ENCODE peak calls at places on chromosomes 5 and 9, in five cellular contexts. Y is kidney epithelial cell, U is brain microvascular endothelial cell, I is left ventricle myocardium inferior, H is Peyer's patch. O is an unnamed sample.

GRCh38 chr5:624951-625230 is 12.8 kb downstream of the CEP72 start:
- DNase-seq in I (no peak), Y (no peak), U (no peak), H (no peak), O (no peak)

GRCh38 chr9:36862206-36863145 is 171.6 kb downstream of the PAX5 start:
- DNase-seq in Y (no peak), H (peak; percentile 62), I (no peak), U (peak; percentile 42), O (peak; percentile 56)

GRCh38 chr5:41924872-41925554 is at the start of gene FBXO4:
- DNase-seq in I (peak; percentile 89), Y (peak; percentile 29), H (peak; percentile 94), U (peak; percentile 56), O (peak; percentile 87)

GRCh38 chr5:4901305-4901751 is 238.8 kb upstream of the ADAMTS16 start:
- DNase-seq in H (no peak), U (no peak), Y (no peak), I (no peak), O (no peak)

GRCh38 chr9:116288658-116289057 is 135.1 kb downstream of the PAPPA start:
- DNase-seq in H (no peak), I (no peak), Y (peak; percentile 66), U (peak; percentile 99), O (no peak)

GRCh38 chr5:25090275-25090674 is 445.5 kb upstream of the CDH10 start:
- DNase-seq in U (no peak), Y (no peak), I (no peak), H (no peak), O (no peak)

GRCh38 chr5:1797109-1797800 is 2.4 kb downstream of the MRPL36 start:
- DNase-seq in Y (no peak), I (no peak), U (no peak), H (no peak), O (no peak)

GRCh38 chr5:13944564-13945195 is at the start of gene DNAH5:
- DNase-seq in Y (no peak), I (no peak), U (no peak), H (no peak), O (no peak)

GRCh38 chr9:127216888-127217217 is 47.7 kb upstream of the GARNL3 start:
- DNase-seq in U (no peak), Y (no peak), H (no peak), I (no peak), O (peak; percentile 14)

GRCh38 chr9:21001581-21001980 is 29.9 kb downstream of the HACD4 start:
- DNase-seq in H (no peak), Y (no peak), I (no peak), U (no peak), O (no peak)

GRCh38 chr9:35579130-35579529 is 25.9 kb upstream of the TESK1 start:
- DNase-seq in H (no peak), I (no peak), U (no peak), Y (no peak), O (no peak)

GRCh38 chr5:33806736-33807442 is 84.9 kb downstream of the ADAMTS12 start:
- DNase-seq in Y (no peak), H (no peak), I (no peak), U (peak; percentile 61), O (peak; percentile 27)

GRCh38 chr5:151569132-151570046 is 21.7 kb downstream of the FAT2 start:
- DNase-seq in Y (peak; percentile 92), U (no peak), H (peak; percentile 1), I (no peak), O (no peak)

GRCh38 chr5:5658226-5658625 is 235.7 kb downstream of the ICE1 start:
- DNase-seq in U (peak; percentile 20), H (peak; percentile 49), Y (no peak), I (no peak), O (no peak)

GRCh38 chr9:110440161-110440560 is 102.5 kb upstream of the TXNDC8 start:
- DNase-seq in H (no peak), U (peak; percentile 78), Y (no peak), I (no peak), O (no peak)

GRCh38 chr5:77642915-77643653 is 4.6 kb upstream of the OTP start:
- DNase-seq in U (no peak), H (no peak), Y (no peak), I (no peak), O (no peak)
- H3K27me3 ChIP-seq in U (peaks cover 93% of the 10 kb centered on the region), H (no peaks in the 10 kb centered on the region), Y (peaks cover 87% of the 10 kb centered on the region), I (peaks cover 99% of the 10 kb centered on the region), O (no peaks in the 10 kb centered on the region)

GRCh38 chr9:93151097-93151784 is 17.2 kb upstream of the NINJ1 start:
- DNase-seq in U (no peak), I (no peak), Y (no peak), H (no peak), O (no peak)
- TF ChIP-seq CTCF in U (no peak), I (no peak), Y (no peak), H (no peak), O (no peak)

GRCh38 chr9:34551751-34552605 is 29.2 kb upstream of the ENHO start:
- DNase-seq in I (no peak), U (no peak), Y (no peak), H (peak; percentile 31), O (no peak)

GRCh38 chr9:34552606-34552981 is 29.8 kb upstream of the ENHO start:
- DNase-seq in I (no peak), Y (no peak), U (no peak), H (peak; percentile 34), O (peak; percentile 26)

GRCh38 chr9:34550016-34550680 is 27.4 kb upstream of the ENHO start:
- DNase-seq in H (peak; percentile 28), U (no peak), Y (no peak), I (no peak), O (no peak)

GRCh38 chr9:34549407-34549732 is 26.6 kb upstream of the ENHO start:
- DNase-seq in Y (no peak), H (no peak), U (no peak), I (no peak), O (no peak)

DNA sequence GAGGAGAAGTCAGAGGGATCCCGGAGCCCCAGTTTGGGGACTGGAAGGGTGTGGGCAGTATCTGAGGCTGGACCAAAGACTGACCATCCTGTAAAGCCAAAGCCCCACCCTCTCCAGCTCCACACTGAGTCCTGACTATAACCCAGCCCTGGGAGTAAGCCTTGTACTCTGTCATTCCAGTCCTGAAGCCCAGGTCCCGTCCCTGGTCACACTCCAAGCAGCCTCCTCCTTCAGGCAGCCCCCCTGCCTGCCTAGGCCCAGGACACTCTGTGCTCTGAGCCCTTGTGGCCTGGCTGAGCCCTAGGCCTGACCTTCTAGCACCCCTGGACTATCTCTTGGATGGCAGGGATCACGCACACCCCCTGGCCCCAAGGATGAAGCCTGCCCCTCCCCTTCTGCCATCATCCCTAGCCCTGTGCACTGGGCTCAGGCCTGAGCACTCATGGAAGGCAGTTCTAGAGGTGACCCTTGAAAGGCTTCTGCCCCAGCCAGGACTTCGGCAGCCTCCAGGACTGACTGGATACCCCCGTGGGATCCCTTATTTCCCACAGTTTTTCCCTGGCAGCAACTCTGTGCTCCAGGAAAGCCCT is 28.0 kb upstream of the ENHO start:
- DNase-seq in H (peak; percentile 37), U (no peak), Y (no peak), I (no peak), O (peak; percentile 35)
- H3K27me3 ChIP-seq in H (no peaks in the 10 kb centered on the region), U (peaks cover 17% of the 10 kb centered on the region), Y (peaks cover 67% of the 10 kb centered on the region), I (peaks cover 19% of the 10 kb centered on the region), O (no peaks in the 10 kb centered on the region)

GRCh38 chr5:162607879-162608278 is 540.3 kb downstream of the GABRG2 start:
- DNase-seq in H (no peak), Y (no peak), I (no peak), U (no peak), O (no peak)
- TF ChIP-seq CTCF in H (no peak), Y (peak; percentile 22), I (no peak), U (no peak), O (peak; percentile 25)

DNA sequence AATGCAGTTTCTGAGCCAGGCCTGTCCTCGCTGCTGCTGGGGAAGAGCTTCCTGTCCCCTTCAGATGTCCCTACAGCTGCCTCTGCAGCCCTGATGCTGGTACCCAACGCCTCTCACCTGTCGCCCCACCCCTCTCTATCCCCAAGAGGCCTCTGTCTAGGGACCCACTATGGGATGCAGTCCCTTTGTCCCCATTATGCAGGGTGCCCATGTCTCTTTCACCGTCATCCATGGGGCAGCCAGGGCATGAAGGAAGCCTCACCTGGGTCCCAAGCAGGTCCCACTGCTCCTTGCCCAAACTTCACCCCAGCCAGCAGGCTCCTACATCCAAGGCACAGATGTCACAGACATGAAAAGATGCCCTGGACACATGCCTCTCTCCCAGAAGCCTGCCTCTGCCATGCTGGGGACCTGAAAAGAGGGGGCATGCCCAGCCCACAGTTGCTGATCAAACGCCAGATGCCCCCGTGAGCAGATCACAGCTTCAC is 81.2 kb downstream of the ADAMTS2 start:
- DNase-seq in U (no peak), H (peak; percentile 23), Y (no peak), I (peak; percentile 12), O (no peak)
- H3K27me3 ChIP-seq in U (no peaks in the 10 kb centered on the region), H (no peaks in the 10 kb centered on the region), Y (no peaks in the 10 kb centered on the region), I (peaks cover 13% of the 10 kb centered on the region), O (no peaks in the 10 kb centered on the region)

GRCh38 chr5:156312897-156313680 is 13.9 kb upstream of the SGCD start:
- DNase-seq in U (no peak), H (no peak), I (no peak), Y (no peak), O (no peak)

GRCh38 chr5:156314416-156314815 is 12.5 kb upstream of the SGCD start:
- DNase-seq in I (no peak), Y (no peak), H (no peak), U (no peak), O (no peak)

DNA sequence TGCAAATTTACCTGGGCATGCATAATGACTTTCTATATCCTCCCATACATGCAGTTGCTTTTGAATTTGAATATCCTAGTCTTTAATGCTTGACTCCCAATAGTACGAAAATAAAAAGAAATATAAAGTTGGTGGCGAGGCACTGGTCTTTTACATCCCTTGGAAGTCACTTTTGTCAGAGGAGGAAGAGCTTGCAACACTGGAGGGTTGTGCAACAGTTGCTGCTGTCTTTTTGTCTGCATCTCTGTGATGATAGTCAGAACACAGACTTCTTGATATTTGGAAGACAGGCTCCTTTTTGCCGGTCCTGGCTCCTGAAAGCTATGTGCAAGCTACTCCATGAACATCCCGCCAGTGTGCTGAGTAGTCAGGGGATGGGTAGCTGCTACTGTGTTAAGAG is 16.8 kb upstream of the SGCD start:
- DNase-seq in H (no peak), Y (no peak), I (no peak), U (no peak), O (no peak)
- TF ChIP-seq CTCF in H (no peak), Y (no peak), I (no peak), U (no peak), O (no peak)

GRCh38 chr9:77647659-77648457 is at the start of gene GNA14:
- DNase-seq in Y (no peak), I (no peak), U (no peak), H (no peak), O (no peak)
- H3K27me3 ChIP-seq in Y (peaks cover 28% of the 10 kb centered on the region), I (peaks cover 45% of the 10 kb centered on the region), U (peaks cover 15% of the 10 kb centered on the region), H (no peaks in the 10 kb centered on the region), O (no peaks in the 10 kb centered on the region)

O was measured in Caco-2.